ENCODE peak calls at places on chromosome 7, in nine cellular contexts. One of them, this sample, is unnamed. For H3K9me3, the result is how much of the 10 kb centered on the place peaks cover.

GRCh38 chr7:34823650-34824258 is 165.7 kb downstream of the NPSR1 start:
- DNase-seq in Panc1: peak
- DNase-seq in psoas muscle: peak
- DNase-seq in adipocyte: peak
- DNase-seq in Peyer's patch: no peak
- DNase-seq in adrenal gland: peak
- DNase-seq in heart left ventricle: no peak
- DNase-seq in small intestine: peak
- DNase-seq in ovary: no peak
- DNase-seq in this sample: peak

GRCh38 chr7:2165239-2165609 is 67.5 kb downstream of the MAD1L1 start:
- DNase-seq in Panc1: no peak
- DNase-seq in psoas muscle: peak
- DNase-seq in adipocyte: no peak
- DNase-seq in Peyer's patch: no peak
- DNase-seq in adrenal gland: no peak
- DNase-seq in heart left ventricle: peak
- DNase-seq in small intestine: no peak
- DNase-seq in ovary: no peak
- DNase-seq in this sample: no peak

GRCh38 chr7:137454169-137455166 is 110.9 kb upstream of the PTN start:
- DNase-seq in Panc1: peak
- DNase-seq in psoas muscle: no peak
- DNase-seq in adipocyte: peak
- DNase-seq in Peyer's patch: no peak
- DNase-seq in adrenal gland: no peak
- DNase-seq in heart left ventricle: peak
- DNase-seq in small intestine: peak
- DNase-seq in ovary: no peak
- DNase-seq in this sample: no peak

GRCh38 chr7:137142376-137142775 is 201.2 kb downstream of the PTN start:
- DNase-seq in Panc1: no peak
- DNase-seq in psoas muscle: no peak
- DNase-seq in adipocyte: no peak
- DNase-seq in Peyer's patch: no peak
- DNase-seq in adrenal gland: no peak
- DNase-seq in heart left ventricle: no peak
- DNase-seq in small intestine: no peak
- DNase-seq in ovary: no peak
- DNase-seq in this sample: no peak

GRCh38 chr7:92685146-92686042 is 95.2 kb upstream of the FAM133B start:
- DNase-seq in Panc1: no peak
- DNase-seq in psoas muscle: no peak
- DNase-seq in adipocyte: no peak
- DNase-seq in Peyer's patch: no peak
- DNase-seq in adrenal gland: no peak
- DNase-seq in heart left ventricle: no peak
- DNase-seq in small intestine: peak
- DNase-seq in ovary: no peak
- DNase-seq in this sample: no peak

GRCh38 chr7:138867744-138868143 is 69.7 kb upstream of the ATP6V0A4 start:
- DNase-seq in Panc1: no peak
- DNase-seq in psoas muscle: no peak
- DNase-seq in adipocyte: no peak
- DNase-seq in Peyer's patch: no peak
- DNase-seq in adrenal gland: no peak
- DNase-seq in heart left ventricle: no peak
- DNase-seq in small intestine: no peak
- DNase-seq in ovary: no peak
- DNase-seq in this sample: no peak

GRCh38 chr7:39589323-39590111 is 23.3 kb downstream of the YAE1 start:
- DNase-seq in Panc1: no peak
- DNase-seq in psoas muscle: no peak
- DNase-seq in adipocyte: peak
- DNase-seq in Peyer's patch: no peak
- DNase-seq in adrenal gland: peak
- DNase-seq in heart left ventricle: peak
- DNase-seq in small intestine: peak
- DNase-seq in ovary: no peak
- DNase-seq in this sample: peak

GRCh38 chr7:29919790-29920189 is 69.8 kb downstream of the SCRN1 start:
- DNase-seq in Panc1: no peak
- DNase-seq in psoas muscle: no peak
- DNase-seq in adipocyte: no peak
- DNase-seq in Peyer's patch: no peak
- DNase-seq in adrenal gland: no peak
- DNase-seq in heart left ventricle: no peak
- DNase-seq in small intestine: no peak
- DNase-seq in ovary: no peak
- DNase-seq in this sample: no peak

GRCh38 chr7:36775061-36775631 is 50.9 kb upstream of the AOAH start:
- DNase-seq in Panc1: no peak
- DNase-seq in psoas muscle: no peak
- DNase-seq in adipocyte: no peak
- DNase-seq in Peyer's patch: no peak
- DNase-seq in adrenal gland: no peak
- DNase-seq in heart left ventricle: no peak
- DNase-seq in small intestine: no peak
- DNase-seq in ovary: no peak
- DNase-seq in this sample: no peak

GRCh38 chr7:44541-44896 is 147.9 kb upstream of the FAM20C start:
- DNase-seq in Panc1: no peak
- DNase-seq in psoas muscle: peak
- DNase-seq in adipocyte: no peak
- DNase-seq in Peyer's patch: peak
- DNase-seq in adrenal gland: peak
- DNase-seq in heart left ventricle: peak
- DNase-seq in small intestine: no peak
- DNase-seq in ovary: peak
- DNase-seq in this sample: no peak

GRCh38 chr7:11341285-11341944 is 367.7 kb downstream of the PHF14 start:
- DNase-seq in Panc1: no peak
- DNase-seq in psoas muscle: no peak
- DNase-seq in adipocyte: peak
- DNase-seq in Peyer's patch: no peak
- DNase-seq in adrenal gland: no peak
- DNase-seq in heart left ventricle: no peak
- DNase-seq in small intestine: peak
- DNase-seq in ovary: no peak
- DNase-seq in this sample: no peak

GRCh38 chr7:151206914-151207313 is 3.4 kb downstream of the H2BK1 start:
- DNase-seq in Panc1: no peak
- DNase-seq in psoas muscle: no peak
- DNase-seq in adipocyte: no peak
- DNase-seq in Peyer's patch: no peak
- DNase-seq in adrenal gland: no peak
- DNase-seq in heart left ventricle: no peak
- DNase-seq in small intestine: peak
- DNase-seq in ovary: no peak
- DNase-seq in this sample: no peak

GRCh38 chr7:50679218-50680007 is 103.3 kb downstream of the GRB10 start:
- DNase-seq in Panc1: peak
- DNase-seq in psoas muscle: no peak
- DNase-seq in adipocyte: peak
- DNase-seq in Peyer's patch: no peak
- DNase-seq in adrenal gland: no peak
- DNase-seq in heart left ventricle: no peak
- DNase-seq in small intestine: peak
- DNase-seq in ovary: no peak
- DNase-seq in this sample: no peak

GRCh38 chr7:129401228-129401967 is 32.8 kb upstream of the STRIP2 start:
- DNase-seq in Panc1: no peak
- DNase-seq in psoas muscle: no peak
- DNase-seq in adipocyte: no peak
- DNase-seq in Peyer's patch: no peak
- DNase-seq in adrenal gland: no peak
- DNase-seq in heart left ventricle: no peak
- DNase-seq in small intestine: no peak
- DNase-seq in ovary: no peak
- DNase-seq in this sample: no peak

GRCh38 chr7:47535033-47535703 is 46.7 kb downstream of the TNS3 start:
- DNase-seq in Panc1: no peak
- DNase-seq in psoas muscle: no peak
- DNase-seq in adipocyte: peak
- DNase-seq in Peyer's patch: peak
- DNase-seq in adrenal gland: no peak
- DNase-seq in heart left ventricle: no peak
- DNase-seq in small intestine: peak
- DNase-seq in ovary: no peak
- DNase-seq in this sample: no peak

GRCh38 chr7:47535704-47536628 is 45.9 kb downstream of the TNS3 start:
- DNase-seq in Panc1: no peak
- DNase-seq in psoas muscle: no peak
- DNase-seq in adipocyte: peak
- DNase-seq in Peyer's patch: peak
- DNase-seq in adrenal gland: no peak
- DNase-seq in heart left ventricle: no peak
- DNase-seq in small intestine: peak
- DNase-seq in ovary: peak
- DNase-seq in this sample: no peak

GRCh38 chr7:47538846-47539311 is 43.0 kb downstream of the TNS3 start:
- DNase-seq in Panc1: no peak
- DNase-seq in psoas muscle: no peak
- DNase-seq in adipocyte: peak
- DNase-seq in Peyer's patch: peak
- DNase-seq in adrenal gland: no peak
- DNase-seq in heart left ventricle: no peak
- DNase-seq in small intestine: no peak
- DNase-seq in ovary: no peak
- DNase-seq in this sample: no peak

GRCh38 chr7:47537716-47538640 is 43.9 kb downstream of the TNS3 start:
- DNase-seq in Panc1: no peak
- DNase-seq in psoas muscle: no peak
- DNase-seq in adipocyte: peak
- DNase-seq in Peyer's patch: peak
- DNase-seq in adrenal gland: no peak
- DNase-seq in heart left ventricle: no peak
- DNase-seq in small intestine: no peak
- DNase-seq in ovary: peak
- DNase-seq in this sample: no peak

GRCh38 chr7:47536705-47537611 is 45.0 kb downstream of the TNS3 start:
- DNase-seq in Panc1: no peak
- DNase-seq in psoas muscle: peak
- DNase-seq in adipocyte: peak
- DNase-seq in Peyer's patch: peak
- DNase-seq in adrenal gland: no peak
- DNase-seq in heart left ventricle: peak
- DNase-seq in small intestine: peak
- DNase-seq in ovary: peak
- DNase-seq in this sample: no peak
- H3K4me3 ChIP-seq in Panc1: peak
- H3K4me3 ChIP-seq in psoas muscle: peak
- H3K4me3 ChIP-seq in adipocyte: peak
- H3K4me3 ChIP-seq in Peyer's patch: peak
- H3K4me3 ChIP-seq in adrenal gland: peak
- H3K4me3 ChIP-seq in heart left ventricle: peak
- H3K4me3 ChIP-seq in small intestine: peak
- H3K4me3 ChIP-seq in ovary: peak
- H3K4me3 ChIP-seq in this sample: no peak

DNA sequence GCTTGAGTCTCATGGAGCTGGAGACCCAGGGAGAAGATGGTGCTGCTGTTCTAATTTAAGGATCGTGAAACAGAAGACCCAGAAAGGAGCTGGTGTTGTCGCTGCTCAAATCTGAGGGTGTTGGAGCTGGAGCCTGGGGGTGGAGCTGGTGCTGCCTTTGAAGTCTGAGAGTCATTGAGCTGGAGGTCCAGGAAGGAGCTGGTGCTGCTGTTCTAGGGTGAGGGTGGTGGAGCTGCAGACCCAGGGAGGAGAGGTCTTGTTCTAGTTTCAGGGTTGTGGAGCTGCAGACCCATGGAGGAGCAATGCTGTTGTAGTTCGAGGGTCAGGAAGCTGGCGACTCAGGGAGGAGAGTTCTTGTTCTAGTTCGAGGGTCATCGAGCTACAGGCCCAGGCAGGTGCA is 84.1 kb upstream of the ZNF479 start:
- DNase-seq in Panc1: no peak
- DNase-seq in psoas muscle: no peak
- DNase-seq in adipocyte: no peak
- DNase-seq in Peyer's patch: no peak
- DNase-seq in adrenal gland: no peak
- DNase-seq in heart left ventricle: no peak
- DNase-seq in small intestine: no peak
- DNase-seq in ovary: no peak
- DNase-seq in this sample: no peak
- H3K9me3 ChIP-seq in Panc1: under half
- H3K9me3 ChIP-seq in psoas muscle: under half
- H3K9me3 ChIP-seq in adipocyte: under half
- H3K9me3 ChIP-seq in Peyer's patch: under half
- H3K9me3 ChIP-seq in adrenal gland: under half
- H3K9me3 ChIP-seq in heart left ventricle: under half
- H3K9me3 ChIP-seq in small intestine: under half
- H3K9me3 ChIP-seq in ovary: under half
- H3K9me3 ChIP-seq in this sample: under half

GRCh38 chr7:106063692-106064091 is 48.4 kb downstream of the SYPL1 start:
- DNase-seq in Panc1: no peak
- DNase-seq in psoas muscle: no peak
- DNase-seq in adipocyte: no peak
- DNase-seq in Peyer's patch: no peak
- DNase-seq in adrenal gland: no peak
- DNase-seq in heart left ventricle: no peak
- DNase-seq in small intestine: no peak
- DNase-seq in ovary: no peak
- DNase-seq in this sample: no peak

GRCh38 chr7:106063039-106063438 is 49.1 kb downstream of the SYPL1 start:
- DNase-seq in Panc1: no peak
- DNase-seq in psoas muscle: no peak
- DNase-seq in adipocyte: no peak
- DNase-seq in Peyer's patch: no peak
- DNase-seq in adrenal gland: peak
- DNase-seq in heart left ventricle: no peak
- DNase-seq in small intestine: peak
- DNase-seq in ovary: no peak
- DNase-seq in this sample: no peak

GRCh38 chr7:106065560-106066500 is 46.3 kb downstream of the SYPL1 start:
- DNase-seq in Panc1: no peak
- DNase-seq in psoas muscle: no peak
- DNase-seq in adipocyte: peak
- DNase-seq in Peyer's patch: peak
- DNase-seq in adrenal gland: peak
- DNase-seq in heart left ventricle: no peak
- DNase-seq in small intestine: peak
- DNase-seq in ovary: no peak
- DNase-seq in this sample: no peak

GRCh38 chr7:106064329-106064728 is 47.8 kb downstream of the SYPL1 start:
- DNase-seq in Panc1: no peak
- DNase-seq in psoas muscle: no peak
- DNase-seq in adipocyte: no peak
- DNase-seq in Peyer's patch: no peak
- DNase-seq in adrenal gland: no peak
- DNase-seq in heart left ventricle: no peak
- DNase-seq in small intestine: no peak
- DNase-seq in ovary: no peak
- DNase-seq in this sample: no peak

GRCh38 chr7:106064836-106065559 is 47.1 kb downstream of the SYPL1 start:
- DNase-seq in Panc1: peak
- DNase-seq in psoas muscle: peak
- DNase-seq in adipocyte: peak
- DNase-seq in Peyer's patch: peak
- DNase-seq in adrenal gland: peak
- DNase-seq in heart left ventricle: peak
- DNase-seq in small intestine: peak
- DNase-seq in ovary: peak
- DNase-seq in this sample: peak
- H3K4me3 ChIP-seq in Panc1: peak
- H3K4me3 ChIP-seq in psoas muscle: peak
- H3K4me3 ChIP-seq in adipocyte: peak
- H3K4me3 ChIP-seq in Peyer's patch: no peak
- H3K4me3 ChIP-seq in adrenal gland: peak
- H3K4me3 ChIP-seq in heart left ventricle: no peak
- H3K4me3 ChIP-seq in small intestine: no peak
- H3K4me3 ChIP-seq in ovary: peak
- H3K4me3 ChIP-seq in this sample: peak

GRCh38 chr7:158227258-158227657 is 360.4 kb downstream of the PTPRN2 start:
- DNase-seq in Panc1: no peak
- DNase-seq in psoas muscle: no peak
- DNase-seq in adipocyte: no peak
- DNase-seq in Peyer's patch: no peak
- DNase-seq in adrenal gland: no peak
- DNase-seq in heart left ventricle: no peak
- DNase-seq in small intestine: no peak
- DNase-seq in ovary: no peak
- DNase-seq in this sample: no peak
- H3K9me3 ChIP-seq in Panc1: under half
- H3K9me3 ChIP-seq in psoas muscle: under half
- H3K9me3 ChIP-seq in adipocyte: under half
- H3K9me3 ChIP-seq in Peyer's patch: under half
- H3K9me3 ChIP-seq in adrenal gland: under half
- H3K9me3 ChIP-seq in heart left ventricle: under half
- H3K9me3 ChIP-seq in small intestine: under half
- H3K9me3 ChIP-seq in ovary: under half
- H3K9me3 ChIP-seq in this sample: under half

This sample was measured in MG63.